ENCODE peak calls at places on chromosomes 11 and 22, in ten cellular contexts. O is GM20000; Q is tibial artery; F is heart left ventricle; H is right lobe of liver; G is lower leg skin; A is progenitor cell of endocrine pancreas; Y is CD4-positive, alpha-beta T cell; J is BJ; I is RWPE1. S is an unnamed sample.

GRCh38 chr22:37328017-37328416 is 45.7 kb downstream of the CYTH4 start:
- DNase-seq in A (no peak), F (no peak), Y (no peak), O (no peak), I (peak; percentile 83), H (no peak), J (peak; percentile 83), G (no peak), Q (no peak), S (no peak)

GRCh38 chr22:43823353-43823908 is 11.3 kb upstream of the EFCAB6 start:
- DNase-seq in J (no peak), Q (peak; percentile 31), Y (no peak), O (no peak), G (no peak), H (peak; percentile 88), F (no peak), I (no peak), A (no peak), S (no peak)

GRCh38 chr22:43862074-43862881 is at the start of gene SULT4A1:
- DNase-seq in G (no peak), Q (no peak), Y (no peak), F (no peak), J (no peak), H (no peak), I (peak; percentile 57), A (no peak), O (no peak), S (no peak)

GRCh38 chr11:12924650-12925049 is 84.5 kb upstream of the RASSF10 start:
- DNase-seq in G (no peak), F (no peak), O (no peak), A (no peak), H (no peak), Y (no peak), J (no peak), I (no peak), Q (no peak), S (no peak)

GRCh38 chr22:37731804-37732471 is 35.1 kb downstream of the TRIOBP start:
- DNase-seq in J (no peak), O (peak; percentile 53), G (no peak), Q (no peak), Y (no peak), F (no peak), H (no peak), A (no peak), I (no peak), S (no peak)

GRCh38 chr11:124746621-124747243 is 5.3 kb downstream of the VSIG2 start:
- DNase-seq in I (peak; percentile 94), Q (peak; percentile 91), O (peak; percentile 96), J (no peak), F (peak; percentile 69), H (peak; percentile 86), G (no peak), A (peak; percentile 66), Y (peak; percentile 81), S (peak; percentile 11)

GRCh38 chr11:1868056-1868635 is 15.3 kb downstream of the LSP1 start:
- DNase-seq in Q (no peak), O (no peak), F (peak; percentile 22), A (no peak), G (no peak), Y (no peak), I (no peak), J (no peak), H (no peak), S (no peak)

GRCh38 chr11:64053699-64054098 is 18.0 kb downstream of the FLRT1 start:
- DNase-seq in F (no peak), Q (no peak), G (no peak), O (no peak), I (no peak), J (no peak), Y (no peak), H (no peak), A (no peak), S (no peak)

GRCh38 chr11:20038969-20039368 is 121.3 kb downstream of the DBX1 start:
- DNase-seq in J (no peak), A (no peak), G (no peak), O (no peak), H (no peak), F (no peak), I (no peak), Q (no peak), Y (no peak), S (no peak)

GRCh38 chr11:61281581-61282250 is 13.4 kb downstream of the VWCE start:
- DNase-seq in G (no peak), J (no peak), Q (no peak), H (no peak), O (no peak), I (peak; percentile 82), A (peak; percentile 39), Y (no peak), F (no peak), S (no peak)

DNA sequence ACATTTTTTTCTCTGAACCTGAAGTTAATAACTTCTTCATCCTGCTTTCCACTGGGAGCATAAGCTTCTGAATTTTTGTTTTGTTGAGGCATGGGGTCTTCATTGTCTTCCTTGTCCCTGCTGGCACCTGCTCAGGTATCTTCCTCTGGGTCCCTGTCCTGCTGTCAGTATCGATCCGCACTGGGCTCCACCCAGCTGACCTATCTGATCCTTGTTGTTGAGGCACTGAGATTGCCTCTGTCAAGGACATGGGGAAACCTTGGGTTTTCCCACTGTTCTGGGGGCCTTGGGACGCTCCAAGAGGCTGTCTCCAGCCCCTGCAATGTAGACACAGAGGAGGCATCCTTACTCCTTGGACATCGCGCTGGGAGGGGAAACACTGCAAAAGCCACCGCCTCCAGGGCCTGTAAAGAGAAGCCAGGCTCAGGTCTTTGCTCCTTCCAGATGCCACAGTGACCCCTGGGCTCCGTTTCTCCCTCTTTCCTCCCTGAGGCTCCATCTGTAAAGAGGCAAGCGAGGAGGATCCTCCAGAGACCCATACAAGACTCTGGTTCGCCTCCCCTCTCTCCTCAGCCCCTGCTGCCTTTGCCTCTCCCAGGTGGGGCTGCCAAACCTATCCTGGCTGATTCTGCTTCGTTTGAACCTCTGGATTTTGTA is 8.6 kb upstream of the RBFOX2 start:
- DNase-seq in G (no peak), A (no peak), H (no peak), Y (no peak), O (no peak), Q (no peak), I (no peak), F (no peak), J (no peak), S (no peak)
- TF ChIP-seq CTCF in G (no peak), A (no peak), H (no peak), Y (no peak), O (no peak), Q (no peak), I (no peak), F (no peak), J (no peak), S (no peak)

GRCh38 chr11:101321222-101321621 is 191.6 kb upstream of the PGR start:
- DNase-seq in G (no peak), A (no peak), I (no peak), Y (no peak), H (no peak), Q (no peak), J (no peak), O (no peak), F (no peak), S (no peak)

GRCh38 chr11:101326141-101326540 is 196.5 kb upstream of the PGR start:
- DNase-seq in J (no peak), Y (no peak), F (no peak), G (no peak), I (no peak), H (no peak), O (no peak), A (no peak), Q (no peak), S (no peak)

GRCh38 chr11:101327908-101328307 is 198.3 kb upstream of the PGR start:
- DNase-seq in F (no peak), J (no peak), H (no peak), Q (no peak), A (no peak), I (no peak), G (no peak), O (no peak), Y (no peak), S (no peak)

DNA sequence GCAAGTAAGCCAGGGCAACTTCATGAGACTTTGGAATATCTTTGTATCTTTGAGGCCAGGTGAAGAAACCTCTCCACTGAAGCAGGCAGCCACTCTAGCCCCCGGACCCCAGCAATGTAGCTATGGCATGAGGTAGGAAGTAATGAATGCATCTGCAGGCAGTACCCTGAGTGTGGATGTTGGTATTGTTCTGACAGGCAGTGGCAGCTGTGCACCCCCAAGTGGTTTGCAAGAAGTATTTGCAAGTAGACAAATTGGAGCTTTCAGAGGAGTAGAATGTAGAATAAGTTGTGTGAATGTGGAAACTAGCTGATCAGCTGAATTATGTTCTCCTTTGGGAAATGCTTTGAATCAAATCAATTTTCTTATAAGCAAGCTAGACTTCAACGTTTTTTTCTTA is 194.4 kb upstream of the PGR start:
- DNase-seq in H (no peak), I (no peak), G (no peak), Y (no peak), F (peak; percentile 27), Q (no peak), O (no peak), J (no peak), A (no peak), S (no peak)
- TF ChIP-seq CTCF in H (peak; percentile 39), I (no peak), G (no peak), Y (no peak), F (peak; percentile 50), Q (no peak), O (no peak), J (no peak), A (no peak), S (no peak)

GRCh38 chr11:119121008-119121810 is at the start of gene HINFP:
- DNase-seq in Q (peak; percentile 100), I (peak; percentile 97), J (peak; percentile 96), Y (peak; percentile 100), G (peak; percentile 99), A (peak; percentile 99), F (peak; percentile 100), H (peak; percentile 100), O (peak; percentile 96), S (peak; percentile 95)
- TF ChIP-seq CTCF in Q (no peak), I (no peak), J (no peak), Y (no peak), G (no peak), A (no peak), F (no peak), H (no peak), O (no peak), S (no peak)

GRCh38 chr11:65700377-65700776 is 11.7 kb upstream of the KAT5 start:
- DNase-seq in G (no peak), A (no peak), I (no peak), O (no peak), F (no peak), Q (peak; percentile 19), Y (no peak), J (no peak), H (no peak), S (no peak)

GRCh38 chr11:65698205-65698604 is 13.8 kb upstream of the KAT5 start:
- DNase-seq in O (no peak), I (no peak), G (no peak), F (no peak), H (no peak), Y (no peak), A (no peak), J (no peak), Q (no peak), S (no peak)

GRCh38 chr11:65701686-65702085 is 10.4 kb upstream of the KAT5 start:
- DNase-seq in H (no peak), J (no peak), Y (no peak), F (no peak), O (no peak), Q (no peak), I (no peak), A (no peak), G (no peak), S (no peak)

GRCh38 chr11:65696802-65697552 is 15.1 kb upstream of the KAT5 start:
- DNase-seq in H (no peak), Y (no peak), O (no peak), Q (no peak), F (no peak), I (no peak), A (no peak), G (no peak), J (no peak), S (no peak)

GRCh38 chr11:65699306-65699705 is 12.7 kb upstream of the KAT5 start:
- DNase-seq in Q (peak; percentile 27), G (no peak), F (no peak), A (no peak), J (no peak), H (no peak), Y (no peak), I (no peak), O (no peak), S (no peak)
- TF ChIP-seq CTCF in Q (no peak), G (no peak), F (no peak), A (no peak), J (no peak), H (no peak), Y (no peak), I (no peak), O (no peak), S (no peak)

S was measured in AG09319.